ENCODE peak calls at places on chromosomes 11 and 22, in seven cellular contexts. J is CD4-positive, alpha-beta T cell; Y is NCI-H774; K is COLO829; N is body of pancreas; M is CD8-positive, alpha-beta T cell; Q is mesendoderm. T is an unnamed sample.

GRCh38 chr11:78690588-78690987 is 115.9 kb upstream of the NARS2 start:
- DNase-seq in J (no peak), Y (no peak), K (no peak), N (no peak), M (no peak), Q (no peak), T (no peak)

GRCh38 chr11:3060436-3061025 is 3.3 kb upstream of the CARS1 start:
- DNase-seq in J (no peak), Y (no peak), K (no peak), N (no peak), M (no peak), Q (no peak), T (no peak)

GRCh38 chr22:50191041-50191740 is 5.5 kb downstream of the TRABD start:
- DNase-seq in J (peak), Y (no peak), K (no peak), N (peak), M (peak), Q (no peak), T (no peak)

GRCh38 chr11:119590651-119591308 is 138.2 kb downstream of the NECTIN1 start:
- DNase-seq in J (no peak), Y (peak), K (no peak), N (peak), M (no peak), Q (peak), T (no peak)

GRCh38 chr11:85407648-85408047 is 219.5 kb downstream of the DLG2 start:
- DNase-seq in J (no peak), Y (no peak), K (no peak), N (no peak), M (no peak), Q (no peak), T (no peak)

GRCh38 chr11:59573216-59573615 is 42.4 kb downstream of the OSBP start:
- DNase-seq in J (no peak), Y (no peak), K (no peak), N (no peak), M (no peak), Q (no peak), T (peak)

GRCh38 chr11:14364322-14364721 is 5.3 kb upstream of the RRAS2 start:
- DNase-seq in J (no peak), Y (no peak), K (no peak), N (no peak), M (no peak), Q (no peak), T (no peak)

GRCh38 chr11:6485661-6486060 is 4.4 kb downstream of the TIMM10B start:
- DNase-seq in J (no peak), Y (no peak), K (no peak), N (no peak), M (no peak), Q (no peak), T (no peak)

GRCh38 chr11:64384039-64384737 is 25.2 kb downstream of the RPS6KA4 start:
- DNase-seq in J (no peak), Y (no peak), K (no peak), N (peak), M (no peak), Q (no peak), T (no peak)